ENCODE peak calls at places on chromosomes 5 and 9, in four cellular contexts. One of them, this sample, is unnamed.

GRCh38 chr5:150441813-150442698 is 7.5 kb downstream of the RPS14 start:
- DNase-seq in ovary: no peak
- DNase-seq in HFF-Myc: no peak
- DNase-seq in GM04503: no peak
- DNase-seq in this sample: no peak

GRCh38 chr5:54702470-54702869 is 184.9 kb downstream of the SNX18 start:
- DNase-seq in ovary: no peak
- DNase-seq in HFF-Myc: no peak
- DNase-seq in GM04503: no peak
- DNase-seq in this sample: no peak

GRCh38 chr5:73274121-73274520 is 101.1 kb downstream of the TMEM174 start:
- DNase-seq in ovary: no peak
- DNase-seq in HFF-Myc: no peak
- DNase-seq in GM04503: no peak
- DNase-seq in this sample: no peak

GRCh38 chr5:78569441-78569840 is 79.1 kb downstream of the LHFPL2 start:
- DNase-seq in ovary: peak; percentile 76
- DNase-seq in HFF-Myc: peak; percentile 53
- DNase-seq in GM04503: no peak
- DNase-seq in this sample: no peak

GRCh38 chr5:76404694-76405306 is 1.7 kb downstream of the IQGAP2 start:
- DNase-seq in ovary: no peak
- DNase-seq in HFF-Myc: no peak
- DNase-seq in GM04503: no peak
- DNase-seq in this sample: no peak

GRCh38 chr5:33370135-33370472 is 70.7 kb upstream of the TARS1 start:
- DNase-seq in ovary: no peak
- DNase-seq in HFF-Myc: peak; percentile 46
- DNase-seq in GM04503: peak; percentile 70
- DNase-seq in this sample: no peak

GRCh38 chr9:89592963-89593775 is 11.6 kb upstream of the GADD45G start:
- DNase-seq in ovary: no peak
- DNase-seq in HFF-Myc: no peak
- DNase-seq in GM04503: no peak
- DNase-seq in this sample: no peak

GRCh38 chr9:127086771-127087170 is 35.7 kb downstream of the ANGPTL2 start:
- DNase-seq in ovary: no peak
- DNase-seq in HFF-Myc: no peak
- DNase-seq in GM04503: no peak
- DNase-seq in this sample: no peak

GRCh38 chr5:133523921-133524320 is 88.4 kb downstream of the FSTL4 start:
- DNase-seq in ovary: no peak
- DNase-seq in HFF-Myc: no peak
- DNase-seq in GM04503: no peak
- DNase-seq in this sample: no peak

GRCh38 chr9:124506931-124507879 is at the start of gene NR5A1:
- DNase-seq in ovary: peak; percentile 76
- DNase-seq in HFF-Myc: no peak
- DNase-seq in GM04503: no peak
- DNase-seq in this sample: no peak

GRCh38 chr9:137366891-137367381 is 56.0 kb downstream of the EXD3 start:
- DNase-seq in ovary: peak; percentile 6
- DNase-seq in HFF-Myc: no peak
- DNase-seq in GM04503: no peak
- DNase-seq in this sample: no peak

GRCh38 chr5:148820778-148821395 is 5.5 kb upstream of the ADRB2 start:
- DNase-seq in ovary: no peak
- DNase-seq in HFF-Myc: peak; percentile 24
- DNase-seq in GM04503: no peak
- DNase-seq in this sample: no peak

GRCh38 chr5:144205141-144205551 is 34.5 kb downstream of the KCTD16 start:
- DNase-seq in ovary: no peak
- DNase-seq in HFF-Myc: no peak
- DNase-seq in GM04503: no peak
- DNase-seq in this sample: no peak

GRCh38 chr5:175750476-175751080 is 92.7 kb downstream of the HRH2 start:
- DNase-seq in ovary: no peak
- DNase-seq in HFF-Myc: no peak
- DNase-seq in GM04503: no peak
- DNase-seq in this sample: no peak